ENCODE peak calls at places on chromosomes 11 and 22, in eight cellular contexts. V is mesenchymal stem cell, A is esophagus muscularis mucosa, Z is lung, T is OCI-LY7, W is NT2/D1, N is cardiac muscle cell, Y is spleen. H is an unnamed sample.
A peak's percentile ranks its signal among the peaks of the same experiment; 100 is the strongest.

GRCh38 chr11:15863411-15863810 is 492.9 kb downstream of the SOX6 start:
- DNase-seq in Y (no peak), V (peak; percentile 53), T (no peak), W (no peak), A (no peak), N (peak; percentile 29), Z (no peak), H (no peak)

GRCh38 chr11:112267188-112267591 is 6.5 kb upstream of the PLET1 start:
- DNase-seq in Z (no peak), T (no peak), W (no peak), N (peak; percentile 8), A (no peak), V (no peak), Y (no peak), H (no peak)

GRCh38 chr11:560305-561147 is at the start of the genes LMNTD2 and RASSF7:
- DNase-seq in T (peak; percentile 97), A (peak; percentile 98), N (peak; percentile 97), W (peak; percentile 82), Z (peak; percentile 91), V (peak; percentile 82), Y (peak; percentile 95), H (peak; percentile 95)

GRCh38 chr11:36164522-36165250 is 124.5 kb downstream of the COMMD9 start:
- DNase-seq in A (no peak), Y (no peak), N (no peak), T (no peak), Z (no peak), W (no peak), V (peak; percentile 46), H (no peak)

GRCh38 chr11:36467913-36468312 is 42.2 kb downstream of the TRAF6 start:
- DNase-seq in A (peak; percentile 34), N (no peak), T (no peak), W (no peak), Z (no peak), V (no peak), Y (no peak), H (no peak)

GRCh38 chr22:45709004-45709739 is 37.5 kb downstream of the ATXN10 start:
- DNase-seq in N (no peak), A (no peak), Z (no peak), Y (no peak), T (no peak), W (no peak), V (peak; percentile 64), H (peak; percentile 80)

GRCh38 chr11:75450826-75451783 is 18.1 kb upstream of the KLHL35 start:
- DNase-seq in Z (no peak), Y (no peak), A (no peak), N (peak; percentile 32), T (peak; percentile 48), W (no peak), V (no peak), H (peak; percentile 20)

GRCh38 chr11:75342966-75343870 is 8.2 kb downstream of the ARRB1 start:
- DNase-seq in W (no peak), Z (peak; percentile 87), N (no peak), A (no peak), Y (no peak), V (peak; percentile 73), T (no peak), H (no peak)

GRCh38 chr11:68398870-68399865 is 61.4 kb upstream of the PPP6R3 start:
- DNase-seq in T (no peak), V (no peak), Z (no peak), Y (no peak), N (peak; percentile 77), W (no peak), A (no peak), H (no peak)

GRCh38 chr22:42764895-42765363 is 44.3 kb upstream of the A4GALT start:
- DNase-seq in V (no peak), W (no peak), N (no peak), A (no peak), Y (no peak), T (no peak), Z (no peak), H (no peak)

GRCh38 chr11:131037873-131038272 is 121.6 kb upstream of the SNX19 start:
- DNase-seq in V (no peak), A (peak; percentile 60), T (no peak), N (no peak), W (no peak), Y (no peak), Z (no peak), H (no peak)

GRCh38 chr11:72308226-72309073 is 64.5 kb upstream of the PHOX2A start:
- DNase-seq in A (no peak), V (peak; percentile 43), W (no peak), N (no peak), Z (no peak), Y (no peak), T (no peak), H (peak; percentile 84)

GRCh38 chr22:32389685-32390084 is 22.4 kb downstream of the RTCB start:
- DNase-seq in A (no peak), Z (no peak), W (no peak), N (peak; percentile 23), T (peak; percentile 13), Y (no peak), V (peak; percentile 20), H (peak; percentile 26)

GRCh38 chr11:71139516-71140205 is 112.7 kb downstream of the SHANK2 start:
- DNase-seq in W (no peak), V (no peak), N (no peak), Z (peak; percentile 51), A (no peak), T (no peak), Y (peak; percentile 62), H (peak; percentile 22)

GRCh38 chr11:17371614-17372013 is 16.8 kb downstream of the KCNJ11 start:
- DNase-seq in W (no peak), N (peak; percentile 25), A (no peak), T (peak; percentile 57), V (peak; percentile 45), Z (no peak), Y (no peak), H (peak; percentile 41)

GRCh38 chr11:33234397-33235168 is 22.6 kb upstream of the HIPK3 start:
- DNase-seq in A (no peak), Y (no peak), N (no peak), Z (no peak), V (no peak), W (no peak), T (no peak), H (peak; percentile 36)

GRCh38 chr22:20241579-20242392 is 26.3 kb downstream of the RTN4R start:
- DNase-seq in Z (no peak), N (no peak), A (no peak), Y (no peak), T (no peak), V (no peak), W (no peak), H (no peak)

GRCh38 chr11:76207642-76208378 is 1.5 kb upstream of the WNT11 start:
- DNase-seq in Z (peak; percentile 76), W (peak; percentile 65), A (no peak), N (peak; percentile 90), V (peak; percentile 69), Y (peak; percentile 96), T (peak; percentile 75), H (peak; percentile 94)

GRCh38 chr22:29639096-29639495 is 35.7 kb downstream of the NF2 start:
- DNase-seq in V (no peak), T (no peak), N (no peak), Y (no peak), W (no peak), Z (no peak), A (no peak), H (no peak)

GRCh38 chr11:8527939-8528338 is 66.1 kb downstream of the STK33 start:
- DNase-seq in V (no peak), A (no peak), N (peak; percentile 5), W (no peak), Y (no peak), Z (no peak), T (no peak), H (no peak)

GRCh38 chr11:8523396-8523795 is 70.6 kb downstream of the STK33 start:
- DNase-seq in Y (no peak), Z (no peak), T (no peak), A (no peak), N (no peak), W (no peak), V (no peak), H (no peak)
- H3K4me3 ChIP-seq in Y (no peak overlapping the region), Z (no peak overlapping the region), T (no peak overlapping the region), A (no peak overlapping the region), N (no peak overlapping the region), W (no peak overlapping the region), V (no peak overlapping the region), H (no peak overlapping the region)

GRCh38 chr22:37373451-37373850 is 53.8 kb downstream of the ELFN2 start:
- DNase-seq in A (no peak), Z (no peak), V (no peak), T (no peak), Y (no peak), N (no peak), W (no peak), H (no peak)
- H3K36me3 ChIP-seq in A (no peaks in the 10 kb centered on the region), Z (no peaks in the 10 kb centered on the region), V (peaks cover 76% of the 10 kb centered on the region), T (no peaks in the 10 kb centered on the region), Y (no peaks in the 10 kb centered on the region), N (no peaks in the 10 kb centered on the region), W (no peaks in the 10 kb centered on the region), H (no peaks in the 10 kb centered on the region)

GRCh38 chr11:7251836-7252682 is at the start of gene SYT9:
- DNase-seq in V (peak; percentile 5), Y (peak; percentile 72), W (peak; percentile 63), A (no peak), Z (peak; percentile 42), N (peak; percentile 84), T (no peak), H (peak; percentile 47)
- H3K4me3 ChIP-seq in V (peak within 1 kb of the TSS; percentile 75), Y (peak within 1 kb of the TSS; percentile 70), W (peak within 1 kb of the TSS; percentile 66), A (peak within 1 kb of the TSS; percentile 55), Z (peak within 1 kb of the TSS; percentile 32), N (peak within 1 kb of the TSS; percentile 56), T (no peak within 1 kb of the TSS), H (peak within 1 kb of the TSS; percentile 75)

GRCh38 chr11:128790200-128790599 is 76.9 kb downstream of the KCNJ1 start:
- DNase-seq in V (peak; percentile 53), N (peak; percentile 24), W (no peak), Y (no peak), A (no peak), T (no peak), Z (no peak), H (no peak)
- H3K36me3 ChIP-seq in V (no peaks in the 10 kb centered on the region), N (no peaks in the 10 kb centered on the region), W (no peaks in the 10 kb centered on the region), Y (peaks cover 99% of the 10 kb centered on the region), A (no peaks in the 10 kb centered on the region), T (peaks cover 69% of the 10 kb centered on the region), Z (peaks cover 10% of the 10 kb centered on the region), H (no peaks in the 10 kb centered on the region)

GRCh38 chr11:113313601-113314000 is 782 bp upstream of the TTC12 start:
- DNase-seq in W (no peak), N (no peak), Y (no peak), Z (no peak), V (no peak), T (no peak), A (peak; percentile 57), H (no peak)

GRCh38 chr11:113316251-113316650 is 1.9 kb downstream of the TTC12 start:
- DNase-seq in Z (no peak), Y (no peak), W (no peak), V (no peak), T (no peak), N (no peak), A (no peak), H (no peak)

GRCh38 chr11:113311536-113311935 is 2.8 kb upstream of the TTC12 start:
- DNase-seq in A (peak; percentile 26), Y (no peak), Z (no peak), T (no peak), W (no peak), V (peak; percentile 22), N (no peak), H (no peak)

GRCh38 chr11:113314389-113315301 is at the start of gene TTC12:
- DNase-seq in W (peak; percentile 88), Y (peak; percentile 98), T (peak; percentile 74), N (peak; percentile 97), V (peak; percentile 94), Z (peak; percentile 94), A (peak; percentile 98), H (peak; percentile 97)

GRCh38 chr11:113314065-113314388 is 356 bp upstream of the TTC12 start:
- DNase-seq in T (no peak), Y (no peak), V (no peak), W (no peak), A (no peak), Z (no peak), N (no peak), H (no peak)
- H3K4me3 ChIP-seq in T (peak overlapping the region; percentile 72), Y (peak overlapping the region; percentile 85), V (peak overlapping the region; percentile 84), W (no peak overlapping the region), A (peak overlapping the region; percentile 76), Z (peak overlapping the region; percentile 13), N (peak overlapping the region; percentile 42), H (peak overlapping the region; percentile 84)

H was measured in adipocyte.